ENCODE peak calls at places on chromosomes 1 and 21, in six cellular contexts. One of them, this sample, is unnamed.

GRCh38 chr1:109906160-109906838 is 4.3 kb upstream of the CSF1 start:
- DNase-seq in CD4-positive, alpha-beta memory T cell: peak; percentile 70
- DNase-seq in body of pancreas: no peak
- DNase-seq in cardiac muscle cell: no peak
- DNase-seq in ovary: no peak
- DNase-seq in SJSA1: no peak
- DNase-seq in this sample: no peak

GRCh38 chr1:88189525-88189924 is 494.5 kb upstream of the PKN2 start:
- DNase-seq in SJSA1: no peak
- DNase-seq in ovary: no peak
- DNase-seq in body of pancreas: no peak
- DNase-seq in CD4-positive, alpha-beta memory T cell: no peak
- DNase-seq in cardiac muscle cell: no peak
- DNase-seq in this sample: no peak

GRCh38 chr1:211739671-211740411 is 64.4 kb upstream of the NEK2 start:
- DNase-seq in cardiac muscle cell: no peak
- DNase-seq in CD4-positive, alpha-beta memory T cell: peak; percentile 10
- DNase-seq in body of pancreas: no peak
- DNase-seq in SJSA1: no peak
- DNase-seq in ovary: no peak
- DNase-seq in this sample: no peak

GRCh38 chr1:171115280-171115897 is 24.7 kb downstream of the FMO3 start:
- DNase-seq in SJSA1: no peak
- DNase-seq in cardiac muscle cell: no peak
- DNase-seq in CD4-positive, alpha-beta memory T cell: no peak
- DNase-seq in ovary: no peak
- DNase-seq in body of pancreas: no peak
- DNase-seq in this sample: no peak

GRCh38 chr1:199808110-199808870 is 219.2 kb upstream of the NR5A2 start:
- DNase-seq in CD4-positive, alpha-beta memory T cell: no peak
- DNase-seq in body of pancreas: no peak
- DNase-seq in ovary: no peak
- DNase-seq in cardiac muscle cell: no peak
- DNase-seq in SJSA1: no peak
- DNase-seq in this sample: no peak

GRCh38 chr21:34360488-34361241 is 3.1 kb upstream of the KCNE2 start:
- DNase-seq in body of pancreas: peak; percentile 5
- DNase-seq in SJSA1: peak; percentile 22
- DNase-seq in ovary: no peak
- DNase-seq in cardiac muscle cell: no peak
- DNase-seq in CD4-positive, alpha-beta memory T cell: no peak
- DNase-seq in this sample: peak; percentile 26

GRCh38 chr1:105427543-105427942 is 1628.9 kb upstream of the PRMT6 start:
- DNase-seq in ovary: no peak
- DNase-seq in SJSA1: no peak
- DNase-seq in cardiac muscle cell: no peak
- DNase-seq in body of pancreas: no peak
- DNase-seq in CD4-positive, alpha-beta memory T cell: no peak
- DNase-seq in this sample: no peak

GRCh38 chr21:21439761-21440160 is 441.6 kb downstream of the NCAM2 start:
- DNase-seq in body of pancreas: no peak
- DNase-seq in cardiac muscle cell: no peak
- DNase-seq in CD4-positive, alpha-beta memory T cell: no peak
- DNase-seq in SJSA1: no peak
- DNase-seq in ovary: no peak
- DNase-seq in this sample: no peak

DNA sequence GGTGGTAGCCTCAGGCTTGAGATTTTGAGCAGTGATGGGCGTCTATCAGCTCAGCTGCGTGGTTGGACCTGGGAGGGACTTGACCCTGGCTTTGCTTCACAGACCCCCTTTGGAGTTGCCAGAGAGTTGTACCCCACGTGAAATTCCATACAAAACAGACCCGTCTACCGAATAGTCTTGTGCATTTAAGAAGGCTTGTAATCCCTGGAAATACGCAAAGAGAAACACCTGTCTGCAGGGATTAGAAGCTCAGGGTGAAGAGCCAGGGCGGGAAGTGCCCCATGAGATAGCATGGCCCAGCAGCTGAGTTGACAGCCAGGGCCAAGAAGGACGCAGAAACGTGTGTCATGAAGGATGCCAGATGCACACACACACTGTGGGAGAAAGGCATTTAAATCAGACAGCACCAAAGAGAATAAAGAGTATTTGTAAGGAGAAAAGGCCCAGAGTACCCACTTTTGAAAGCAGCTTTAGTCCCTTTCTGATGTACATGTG is 46.5 kb downstream of the PCP4 start:
- DNase-seq in cardiac muscle cell: no peak
- DNase-seq in ovary: no peak
- DNase-seq in body of pancreas: no peak
- DNase-seq in SJSA1: no peak
- DNase-seq in CD4-positive, alpha-beta memory T cell: no peak
- DNase-seq in this sample: no peak
- H3K27ac ChIP-seq in cardiac muscle cell: no peak overlapping the region
- H3K27ac ChIP-seq in ovary: no peak overlapping the region
- H3K27ac ChIP-seq in body of pancreas: no peak overlapping the region
- H3K27ac ChIP-seq in SJSA1: no peak overlapping the region
- H3K27ac ChIP-seq in CD4-positive, alpha-beta memory T cell: no peak overlapping the region
- H3K27ac ChIP-seq in this sample: no peak overlapping the region

GRCh38 chr1:5376538-5377247 is 615.5 kb downstream of the NPHP4 start:
- DNase-seq in cardiac muscle cell: no peak
- DNase-seq in body of pancreas: no peak
- DNase-seq in SJSA1: no peak
- DNase-seq in CD4-positive, alpha-beta memory T cell: no peak
- DNase-seq in ovary: no peak
- DNase-seq in this sample: peak; percentile 73
- H3K9me3 ChIP-seq in cardiac muscle cell: no peaks in the 10 kb centered on the region
- H3K9me3 ChIP-seq in body of pancreas: no peaks in the 10 kb centered on the region
- H3K9me3 ChIP-seq in SJSA1: peaks cover 21% of the 10 kb centered on the region
- H3K9me3 ChIP-seq in CD4-positive, alpha-beta memory T cell: no peaks in the 10 kb centered on the region
- H3K9me3 ChIP-seq in ovary: no peaks in the 10 kb centered on the region
- H3K9me3 ChIP-seq in this sample: peaks cover 13% of the 10 kb centered on the region

GRCh38 chr1:207494171-207494570 is 1.8 kb upstream of the CR1 start:
- DNase-seq in cardiac muscle cell: no peak
- DNase-seq in ovary: no peak
- DNase-seq in CD4-positive, alpha-beta memory T cell: no peak
- DNase-seq in SJSA1: no peak
- DNase-seq in body of pancreas: no peak
- DNase-seq in this sample: no peak
- H3K27me3 ChIP-seq in cardiac muscle cell: peaks cover 78% of the 10 kb centered on the region
- H3K27me3 ChIP-seq in ovary: no peaks in the 10 kb centered on the region
- H3K27me3 ChIP-seq in CD4-positive, alpha-beta memory T cell: peaks cover 6% of the 10 kb centered on the region
- H3K27me3 ChIP-seq in SJSA1: peaks cover 48% of the 10 kb centered on the region
- H3K27me3 ChIP-seq in body of pancreas: peaks cover 18% of the 10 kb centered on the region
- H3K27me3 ChIP-seq in this sample: peaks cover 62% of the 10 kb centered on the region

GRCh38 chr1:40042337-40042736 is 1.8 kb downstream of the CAP1 start:
- DNase-seq in SJSA1: no peak
- DNase-seq in cardiac muscle cell: no peak
- DNase-seq in CD4-positive, alpha-beta memory T cell: no peak
- DNase-seq in body of pancreas: no peak
- DNase-seq in ovary: no peak
- DNase-seq in this sample: no peak

GRCh38 chr1:40045766-40046165 is 5.2 kb downstream of the CAP1 start:
- DNase-seq in CD4-positive, alpha-beta memory T cell: no peak
- DNase-seq in body of pancreas: no peak
- DNase-seq in cardiac muscle cell: no peak
- DNase-seq in ovary: no peak
- DNase-seq in SJSA1: no peak
- DNase-seq in this sample: no peak

GRCh38 chr1:40045182-40045581 is 4.7 kb downstream of the CAP1 start:
- DNase-seq in body of pancreas: no peak
- DNase-seq in ovary: no peak
- DNase-seq in CD4-positive, alpha-beta memory T cell: no peak
- DNase-seq in SJSA1: no peak
- DNase-seq in cardiac muscle cell: no peak
- DNase-seq in this sample: no peak

GRCh38 chr1:40041466-40041838 is 923 bp downstream of the CAP1 start:
- DNase-seq in body of pancreas: no peak
- DNase-seq in cardiac muscle cell: no peak
- DNase-seq in ovary: no peak
- DNase-seq in SJSA1: no peak
- DNase-seq in CD4-positive, alpha-beta memory T cell: no peak
- DNase-seq in this sample: no peak

DNA sequence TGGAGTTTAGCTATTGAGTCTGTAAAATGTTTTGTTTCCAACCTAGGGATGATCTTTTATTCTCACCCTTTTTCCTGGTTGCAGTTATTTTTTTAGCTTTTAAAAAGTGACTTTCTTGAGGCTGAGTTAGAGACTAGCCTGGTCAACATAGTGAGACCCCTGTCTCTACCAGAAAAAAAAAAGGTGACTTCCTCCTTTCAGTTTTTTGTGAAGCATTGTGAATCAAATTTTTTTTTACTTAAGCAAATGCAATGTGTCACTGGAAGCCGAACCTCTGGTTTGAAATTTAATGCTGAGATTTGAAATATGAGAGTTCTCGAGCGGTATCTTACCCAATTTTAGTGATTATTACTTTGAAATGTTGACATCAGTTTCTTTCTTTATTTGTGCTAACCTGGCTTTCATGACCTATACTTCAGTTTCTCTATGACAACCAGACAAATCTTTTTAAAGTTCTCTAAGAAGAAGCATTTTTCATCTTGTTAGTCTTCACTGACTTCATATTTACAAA is 3.6 kb downstream of the CAP1 start:
- DNase-seq in ovary: no peak
- DNase-seq in SJSA1: no peak
- DNase-seq in body of pancreas: no peak
- DNase-seq in cardiac muscle cell: no peak
- DNase-seq in CD4-positive, alpha-beta memory T cell: no peak
- DNase-seq in this sample: no peak
- H3K27ac ChIP-seq in ovary: no peak overlapping the region
- H3K27ac ChIP-seq in SJSA1: no peak overlapping the region
- H3K27ac ChIP-seq in body of pancreas: no peak overlapping the region
- H3K27ac ChIP-seq in cardiac muscle cell: no peak overlapping the region
- H3K27ac ChIP-seq in CD4-positive, alpha-beta memory T cell: peak overlapping the region; percentile 16
- H3K27ac ChIP-seq in this sample: no peak overlapping the region